ENCODE peak calls at places on chromosomes 7 and 10, in nine cellular contexts. P is endothelial cell; V is NCI-H69; B is stimulated activated naive B cell treated with anti-CD40 and anti-IgM and Interleukin-4, amounts not matched to agents 10 μg/mL and 1 μg/mL and 100 μg/mL, for 72 hours; C is non-pigmented ciliary epithelial cell; H is H1; Q is epithelial cell of prostate; X is fibroblast of mammary gland; W is substantia nigra. K is an unnamed sample.

GRCh38 chr10:117543245-117543998 is 876 bp downstream of the EMX2 start:
- DNase-seq in P (peak), V (peak), B (no peak), C (no peak), H (peak), Q (no peak), X (no peak), W (no peak), K (no peak)

GRCh38 chr10:34538291-34538829 is 276.7 kb downstream of the PARD3 start:
- DNase-seq in P (no peak), V (peak), B (no peak), C (no peak), H (no peak), Q (no peak), X (no peak), W (no peak), K (no peak)

GRCh38 chr7:128323489-128324362 is 20.0 kb downstream of the RBM28 start:
- DNase-seq in P (no peak), V (no peak), B (no peak), C (no peak), H (no peak), Q (no peak), X (peak), W (no peak), K (no peak)

GRCh38 chr10:12717981-12718707 is 283.4 kb downstream of the CCDC3 start:
- DNase-seq in P (no peak), V (peak), B (no peak), C (no peak), H (no peak), Q (peak), X (peak), W (no peak), K (no peak)

GRCh38 chr7:44321796-44322195 is 3.6 kb downstream of the CAMK2B start:
- DNase-seq in P (no peak), V (no peak), B (no peak), C (no peak), H (peak), Q (no peak), X (no peak), W (no peak), K (no peak)

GRCh38 chr7:121953601-121954000 is 80.6 kb downstream of the PTPRZ1 start:
- DNase-seq in P (no peak), V (no peak), B (no peak), C (no peak), H (no peak), Q (no peak), X (no peak), W (no peak), K (no peak)

GRCh38 chr10:62738916-62739315 is 65.6 kb upstream of the ADO start:
- DNase-seq in P (no peak), V (no peak), B (no peak), C (no peak), H (no peak), Q (no peak), X (peak), W (no peak), K (no peak)

GRCh38 chr7:78587443-78588044 is 789.0 kb downstream of the PHTF2 start:
- DNase-seq in P (no peak), V (peak), B (no peak), C (no peak), H (no peak), Q (no peak), X (peak), W (no peak), K (no peak)

GRCh38 chr10:110273474-110273873 is 31.2 kb downstream of the SMNDC1 start:
- DNase-seq in P (no peak), V (peak), B (no peak), C (peak), H (no peak), Q (peak), X (peak), W (no peak), K (peak)

GRCh38 chr10:2949948-2950354 is 117.4 kb upstream of the PFKP start:
- DNase-seq in P (no peak), V (peak), B (peak), C (no peak), H (no peak), Q (peak), X (peak), W (no peak), K (no peak)

GRCh38 chr7:132614428-132615076 is 38.3 kb upstream of the PLXNA4 start:
- DNase-seq in P (peak), V (peak), B (no peak), C (no peak), H (no peak), Q (no peak), X (peak), W (no peak), K (no peak)

GRCh38 chr10:110212119-110213006 is 5.0 kb downstream of the MXI1 start:
- DNase-seq in P (no peak), V (no peak), B (no peak), C (no peak), H (peak), Q (no peak), X (no peak), W (no peak), K (no peak)

GRCh38 chr10:50394832-50395231 is 143.5 kb upstream of the ASAH2 start:
- DNase-seq in P (no peak), V (no peak), B (no peak), C (no peak), H (no peak), Q (no peak), X (peak), W (no peak), K (no peak)

GRCh38 chr7:127587663-127588018 is 570 bp upstream of the ARF5 start:
- DNase-seq in P (no peak), V (no peak), B (no peak), C (no peak), H (no peak), Q (no peak), X (no peak), W (no peak), K (no peak)

GRCh38 chr10:47254611-47255010 is 45.4 kb upstream of the GDF10 start:
- DNase-seq in P (no peak), V (no peak), B (no peak), C (no peak), H (peak), Q (no peak), X (no peak), W (no peak), K (no peak)

GRCh38 chr10:15791816-15792524 is 68.3 kb downstream of the MINDY3 start:
- DNase-seq in P (no peak), V (peak), B (no peak), C (no peak), H (no peak), Q (no peak), X (peak), W (no peak), K (no peak)

GRCh38 chr7:115775981-115776380 is 254.6 kb downstream of the TFEC start:
- DNase-seq in P (no peak), V (no peak), B (no peak), C (no peak), H (no peak), Q (peak), X (no peak), W (no peak), K (no peak)

GRCh38 chr7:88218836-88219605 is 817 bp downstream of the SRI start:
- DNase-seq in P (peak), V (peak), B (peak), C (no peak), H (no peak), Q (no peak), X (peak), W (peak), K (peak)

GRCh38 chr7:3955751-3956696 is 655.0 kb downstream of the SDK1 start:
- DNase-seq in P (no peak), V (peak), B (peak), C (peak), H (no peak), Q (peak), X (no peak), W (no peak), K (no peak)

GRCh38 chr10:119199231-119199992 is 8.0 kb upstream of the GRK5 start:
- DNase-seq in P (peak), V (peak), B (peak), C (peak), H (peak), Q (peak), X (peak), W (peak), K (peak)

GRCh38 chr7:148395292-148395691 is 195.3 kb upstream of the C7orf33 start:
- DNase-seq in P (no peak), V (peak), B (no peak), C (no peak), H (no peak), Q (no peak), X (no peak), W (no peak), K (no peak)

GRCh38 chr10:101693701-101694055 is 1.3 kb downstream of the FBXW4 start:
- DNase-seq in P (no peak), V (peak), B (no peak), C (no peak), H (no peak), Q (no peak), X (peak), W (no peak), K (peak)

K was measured in HuH-7.